ENCODE peak calls at places on chromosomes 12 and 14, in six cellular contexts. K is AG10803, L is astrocyte of the cerebellum, F is cardiac muscle cell, Y is GM23338, A is left ventricle myocardium inferior. R is an unnamed sample.

GRCh38 chr12:19707948-19708409 is 268.7 kb downstream of the AEBP2 start:
- DNase-seq in K (peak), L (no peak), F (no peak), Y (no peak), A (no peak), R (no peak)

GRCh38 chr12:96352161-96352835 is 47.9 kb downstream of the CDK17 start:
- DNase-seq in Y (no peak), L (no peak), A (no peak), K (no peak), F (no peak), R (no peak)

GRCh38 chr14:61866932-61867920 is 105.0 kb downstream of the SNAPC1 start:
- DNase-seq in Y (no peak), F (no peak), K (no peak), A (no peak), L (no peak), R (no peak)

GRCh38 chr12:122031342-122032216 is 9.9 kb downstream of the BCL7A start:
- DNase-seq in A (peak), K (no peak), Y (peak), F (peak), L (no peak), R (no peak)

GRCh38 chr12:119176267-119177055 is 2.3 kb upstream of the HSPB8 start:
- DNase-seq in A (peak), L (peak), F (peak), K (peak), Y (peak), R (peak)

GRCh38 chr14:64705406-64706118 is 1.3 kb downstream of the PLEKHG3 start:
- DNase-seq in L (no peak), Y (no peak), K (peak), F (no peak), A (no peak), R (no peak)

GRCh38 chr14:87896393-87897380 is 96.3 kb downstream of the GALC start:
- DNase-seq in L (peak), K (peak), A (no peak), F (peak), Y (peak), R (peak)

GRCh38 chr12:53550595-53550994 is 43.3 kb upstream of the NPFF start:
- DNase-seq in F (no peak), L (no peak), K (no peak), Y (no peak), A (no peak), R (no peak)

GRCh38 chr12:29858270-29858786 is 74.6 kb upstream of the TMTC1 start:
- DNase-seq in K (no peak), Y (no peak), A (no peak), L (no peak), F (no peak), R (no peak)

GRCh38 chr12:122161682-122162081 is 12.3 kb downstream of the IL31 start:
- DNase-seq in A (no peak), Y (no peak), K (no peak), L (no peak), F (no peak), R (no peak)

GRCh38 chr14:53390008-53390407 is 236.9 kb upstream of the DDHD1 start:
- DNase-seq in A (no peak), K (no peak), L (no peak), Y (no peak), F (no peak), R (no peak)

GRCh38 chr12:28063355-28063885 is 90.9 kb upstream of the PTHLH start:
- DNase-seq in A (no peak), F (no peak), K (no peak), L (no peak), Y (no peak), R (no peak)

GRCh38 chr14:69429643-69430042 is 31.2 kb downstream of the SLC39A9 start:
- DNase-seq in F (no peak), Y (no peak), K (no peak), A (no peak), L (no peak), R (no peak)

GRCh38 chr14:104708606-104709268 is 15.3 kb upstream of the ADSS1 start:
- DNase-seq in A (peak), Y (peak), F (peak), K (peak), L (no peak), R (no peak)

GRCh38 chr14:80567905-80568512 is 356.7 kb upstream of the DIO2 start:
- DNase-seq in L (no peak), K (peak), F (no peak), A (no peak), Y (no peak), R (peak)
- TF ChIP-seq CTCF in L (no peak), K (no peak), F (no peak), A (no peak), Y (no peak), R (no peak)

GRCh38 chr12:127903146-127903545 is 363.8 kb upstream of the TMEM132C start:
- DNase-seq in F (peak), A (no peak), K (peak), Y (peak), L (peak), R (peak)
- H3K4me3 ChIP-seq in F (no peak), A (no peak), K (no peak), Y (no peak), L (no peak), R (no peak)

GRCh38 chr12:107522692-107523477 is 162.7 kb upstream of the PWP1 start:
- DNase-seq in F (peak), Y (peak), L (no peak), A (no peak), K (no peak), R (no peak)
- TF ChIP-seq CTCF in F (no peak), Y (peak), L (peak), A (peak), K (no peak), R (no peak)

GRCh38 chr12:46152456-46152855 is 116.4 kb downstream of the SLC38A1 start:
- DNase-seq in F (no peak), Y (no peak), K (no peak), A (no peak), L (no peak), R (no peak)
- H3K4me3 ChIP-seq in F (no peak), Y (no peak), K (no peak), A (no peak), L (no peak), R (no peak)